ENCODE peak calls at places on chromosomes 3 and 15, in ten cellular contexts. L is cardiac muscle cell, C is pancreas, N is A549, G is tibial nerve, T is right cardiac atrium, D is thoracic aorta, W is right atrium auricular region, O is left ventricle myocardium inferior, H is Panc1. Q is an unnamed sample.

GRCh38 chr3:127228866-127229265 is 35.9 kb downstream of the PRR23E start:
- DNase-seq in O (no peak), L (no peak), G (no peak), W (no peak), C (no peak), D (no peak), N (no peak), T (no peak), H (no peak), Q (no peak)

GRCh38 chr15:78620839-78621421 is at the start of gene CHRNA3:
- DNase-seq in W (no peak), T (no peak), G (no peak), H (no peak), C (no peak), N (no peak), D (no peak), L (peak; percentile 56), O (no peak), Q (no peak)

GRCh38 chr3:50388021-50388719 is 28.8 kb upstream of the TMEM115 start:
- DNase-seq in T (no peak), C (no peak), G (no peak), W (no peak), H (no peak), N (no peak), O (no peak), D (no peak), L (peak; percentile 49), Q (no peak)

GRCh38 chr3:193129607-193130006 is 111.4 kb upstream of the PLAAT1 start:
- DNase-seq in C (no peak), W (no peak), O (no peak), N (peak; percentile 7), L (peak; percentile 11), T (no peak), H (no peak), G (no peak), D (no peak), Q (no peak)

GRCh38 chr3:71949403-71949802 is 164.5 kb upstream of the PROK2 start:
- DNase-seq in N (no peak), O (no peak), G (no peak), C (no peak), T (no peak), W (no peak), L (no peak), H (no peak), D (no peak), Q (no peak)

GRCh38 chr15:56806147-56806536 is 72.8 kb upstream of the ZNF280D start:
- DNase-seq in H (no peak), L (no peak), W (no peak), T (no peak), G (no peak), C (no peak), N (no peak), O (no peak), D (no peak), Q (no peak)

GRCh38 chr3:169861871-169862270 is 7.9 kb downstream of the LRRC31 start:
- DNase-seq in L (peak; percentile 13), G (no peak), O (no peak), W (no peak), T (no peak), C (no peak), N (no peak), D (no peak), H (no peak), Q (no peak)

GRCh38 chr3:127997961-127998360 is 54.3 kb upstream of the SEC61A1 start:
- DNase-seq in D (no peak), G (no peak), H (no peak), L (no peak), O (no peak), N (no peak), W (no peak), T (no peak), C (no peak), Q (no peak)

GRCh38 chr3:21017115-21017852 is 733.7 kb downstream of the ZNF385D start:
- DNase-seq in L (no peak), W (no peak), D (no peak), O (no peak), N (peak; percentile 17), H (no peak), T (no peak), G (no peak), C (no peak), Q (no peak)

GRCh38 chr3:50243552-50243895 is 7.5 kb downstream of the GNAI2 start:
- DNase-seq in H (no peak), G (no peak), W (no peak), C (no peak), D (no peak), O (no peak), N (no peak), L (no peak), T (no peak), Q (no peak)

GRCh38 chr3:4290272-4290893 is 12.8 kb upstream of the SETMAR start:
- DNase-seq in N (peak; percentile 48), W (no peak), L (peak; percentile 49), T (no peak), D (no peak), H (peak; percentile 61), G (peak; percentile 69), O (no peak), C (no peak), Q (no peak)

GRCh38 chr3:150094150-150094932 is 123.6 kb upstream of the PFN2 start:
- DNase-seq in H (no peak), O (no peak), D (no peak), W (no peak), N (no peak), C (no peak), G (no peak), T (no peak), L (no peak), Q (no peak)

GRCh38 chr3:82000350-82000749 is 238.9 kb upstream of the GBE1 start:
- DNase-seq in L (no peak), O (no peak), T (no peak), G (no peak), W (no peak), H (no peak), C (no peak), D (no peak), N (no peak), Q (no peak)

GRCh38 chr3:195466251-195466650 is 23.4 kb upstream of the ACAP2 start:
- DNase-seq in W (no peak), L (no peak), H (no peak), D (no peak), C (no peak), N (no peak), T (no peak), O (no peak), G (no peak), Q (no peak)

GRCh38 chr3:188158731-188159355 is 4.9 kb downstream of the LPP start:
- DNase-seq in O (no peak), L (no peak), N (no peak), W (no peak), C (no peak), T (no peak), G (no peak), H (no peak), D (no peak), Q (no peak)
- H3K27ac ChIP-seq in O (peak overlapping the region; percentile 98), L (peak overlapping the region; percentile 30), N (peak overlapping the region; percentile 3), W (peak overlapping the region; percentile 97), C (no peak overlapping the region), T (peak overlapping the region; percentile 98), G (peak overlapping the region; percentile 66), H (peak overlapping the region; percentile 27), D (peak overlapping the region; percentile 100), Q (no peak overlapping the region)

DNA sequence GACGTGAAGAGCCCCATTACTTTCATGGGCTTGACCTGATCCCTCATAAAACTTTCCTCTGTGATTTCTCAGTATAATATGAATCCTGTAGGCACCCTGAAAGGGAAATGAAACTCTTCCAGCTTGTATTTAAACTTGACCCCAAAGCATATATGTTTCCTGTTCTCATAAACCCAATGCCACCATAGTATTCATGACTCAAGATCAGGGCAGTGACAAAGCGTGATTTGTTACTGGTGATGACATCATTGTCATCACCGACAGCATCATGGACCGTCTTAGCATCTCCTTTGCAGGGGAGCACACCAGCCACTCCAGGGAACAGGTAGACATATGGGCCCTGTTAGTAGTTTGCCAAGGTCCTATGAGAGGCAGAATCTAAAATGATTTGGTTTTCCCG is 741.2 kb downstream of the NR2F2 start:
- DNase-seq in H (no peak), W (no peak), N (no peak), C (no peak), L (no peak), D (no peak), T (no peak), O (no peak), G (no peak), Q (no peak)
- H3K9me3 ChIP-seq in H (no peaks in the 10 kb centered on the region), W (no peaks in the 10 kb centered on the region), N (no peaks in the 10 kb centered on the region), C (no peaks in the 10 kb centered on the region), L (no peaks in the 10 kb centered on the region), D (no peaks in the 10 kb centered on the region), T (no peaks in the 10 kb centered on the region), O (peaks cover 16% of the 10 kb centered on the region), G (no peaks in the 10 kb centered on the region), Q (no peaks in the 10 kb centered on the region)

GRCh38 chr15:90190606-90191343 is 10.4 kb upstream of the SEMA4B start:
- DNase-seq in D (no peak), O (no peak), H (no peak), W (no peak), C (no peak), T (no peak), N (no peak), G (no peak), L (no peak), Q (no peak)

GRCh38 chr15:90192961-90193786 is 8.0 kb upstream of the SEMA4B start:
- DNase-seq in O (no peak), L (no peak), W (no peak), C (no peak), D (no peak), H (no peak), N (no peak), G (no peak), T (no peak), Q (no peak)

GRCh38 chr15:90191795-90192494 is 9.2 kb upstream of the SEMA4B start:
- DNase-seq in G (peak; percentile 43), L (peak; percentile 67), C (peak; percentile 98), N (peak; percentile 92), O (peak; percentile 75), H (no peak), W (peak; percentile 80), T (peak; percentile 89), D (no peak), Q (no peak)

GRCh38 chr15:90189781-90190467 is 11.2 kb upstream of the SEMA4B start:
- DNase-seq in T (no peak), H (no peak), G (no peak), N (no peak), D (no peak), C (no peak), O (no peak), L (no peak), W (no peak), Q (no peak)

GRCh38 chr15:90191344-90191687 is 9.8 kb upstream of the SEMA4B start:
- DNase-seq in G (no peak), T (no peak), D (no peak), H (no peak), L (no peak), W (no peak), C (no peak), N (no peak), O (no peak), Q (no peak)
- H3K4me1 ChIP-seq in G (peaks cover 82% of the 10 kb centered on the region), T (peaks cover 10% of the 10 kb centered on the region), D (peaks cover 17% of the 10 kb centered on the region), H (peaks cover 63% of the 10 kb centered on the region), L (peaks cover 7% of the 10 kb centered on the region), W (no peaks in the 10 kb centered on the region), C (peaks cover 61% of the 10 kb centered on the region), N (peaks cover 58% of the 10 kb centered on the region), O (peaks cover 65% of the 10 kb centered on the region), Q (peaks cover 27% of the 10 kb centered on the region)

DNA sequence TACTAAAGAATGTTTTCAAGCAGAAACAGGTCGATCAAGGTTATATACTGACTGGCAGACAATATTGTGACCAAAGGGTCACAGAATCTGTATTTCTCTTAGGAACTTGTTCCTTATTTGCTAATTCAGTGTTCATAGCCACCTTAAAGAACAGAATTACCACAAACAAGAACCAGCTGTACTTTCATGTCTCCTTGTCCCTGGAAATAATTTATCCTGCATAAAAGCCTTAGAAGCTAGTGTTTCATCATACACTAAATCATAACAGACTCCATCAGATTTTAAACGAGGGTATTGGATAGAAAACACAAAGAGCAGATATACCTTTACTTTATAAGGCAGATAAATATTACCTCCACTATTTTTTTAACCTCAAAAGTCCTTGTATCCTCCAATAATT is 6.4 kb downstream of the DNAJC19 start:
- DNase-seq in C (no peak), O (no peak), D (no peak), T (no peak), H (no peak), L (no peak), G (no peak), N (no peak), W (no peak), Q (no peak)
- H3K27ac ChIP-seq in C (no peak overlapping the region), O (peak overlapping the region; percentile 73), D (no peak overlapping the region), T (no peak overlapping the region), H (no peak overlapping the region), L (peak overlapping the region; percentile 80), G (no peak overlapping the region), N (no peak overlapping the region), W (no peak overlapping the region), Q (no peak overlapping the region)